ENCODE peak calls at places on chromosomes 1 and 21, in four cellular contexts. F, W, P and H are unnamed samples.

GRCh38 chr1:240242601-240243144 is 151.0 kb downstream of the FMN2 start:
- DNase-seq in P (no peak), F (no peak), W (no peak), H (no peak)

GRCh38 chr1:168736450-168736980 is 7.5 kb upstream of the DPT start:
- DNase-seq in P (no peak), W (no peak), F (no peak), H (no peak)

GRCh38 chr21:33924079-33924765 is 8.6 kb upstream of the ATP5PO start:
- DNase-seq in P (peak; percentile 83), F (peak; percentile 62), W (peak; percentile 70), H (peak; percentile 67)

GRCh38 chr21:42348762-42349161 is 2.0 kb downstream of the TFF2 start:
- DNase-seq in F (no peak), W (no peak), P (no peak), H (no peak)

GRCh38 chr1:205680073-205680851 is at the start of gene SLC45A3:
- DNase-seq in P (peak; percentile 91), W (no peak), F (no peak), H (no peak)

GRCh38 chr1:21307663-21308062 is 17.4 kb upstream of the ECE1 start:
- DNase-seq in F (no peak), W (no peak), P (peak; percentile 81), H (no peak)

GRCh38 chr1:110630770-110631663 is 24.9 kb upstream of the KCNA2 start:
- DNase-seq in P (peak; percentile 84), W (peak; percentile 40), F (peak; percentile 54), H (peak; percentile 84)

GRCh38 chr1:113073457-113073950 is 506 bp downstream of the LRIG2 start:
- DNase-seq in P (peak; percentile 74), F (peak; percentile 23), W (peak; percentile 65), H (no peak)

GRCh38 chr1:81237531-81238528 is 562.9 kb upstream of the ADGRL2 start:
- DNase-seq in F (no peak), W (no peak), P (no peak), H (no peak)

GRCh38 chr1:242008788-242009500 is 10.0 kb upstream of the MAP1LC3C start:
- DNase-seq in F (no peak), W (no peak), P (no peak), H (no peak)

GRCh38 chr1:14599173-14599754 is 779 bp downstream of the KAZN start:
- DNase-seq in P (peak; percentile 36), F (no peak), W (no peak), H (no peak)

GRCh38 chr1:59146651-59147358 is 150.1 kb upstream of the FGGY start:
- DNase-seq in W (peak; percentile 3), P (no peak), F (no peak), H (no peak)

GRCh38 chr1:161486806-161487482 is 18.3 kb upstream of the FCGR2A start:
- DNase-seq in P (peak; percentile 75), F (no peak), W (peak; percentile 32), H (peak; percentile 23)

GRCh38 chr1:28893403-28894102 is 20.8 kb upstream of the EPB41 start:
- DNase-seq in P (peak; percentile 57), F (no peak), W (no peak), H (no peak)

GRCh38 chr1:6110326-6110725 is 64.6 kb downstream of the KCNAB2 start:
- DNase-seq in P (no peak), W (no peak), F (no peak), H (no peak)

GRCh38 chr1:35598895-35599294 is 25.8 kb downstream of the TFAP2E start:
- DNase-seq in F (no peak), P (no peak), W (no peak), H (no peak)

GRCh38 chr21:28086861-28087581 is 905.7 kb downstream of the LTN1 start:
- DNase-seq in F (no peak), W (no peak), P (no peak), H (no peak)

GRCh38 chr1:91345395-91346005 is 59.1 kb downstream of the HFM1 start:
- DNase-seq in F (no peak), W (peak; percentile 1), P (no peak), H (no peak)

GRCh38 chr1:52663716-52664115 is 30.7 kb downstream of the SHISAL2A start:
- DNase-seq in F (no peak), W (no peak), P (no peak), H (no peak)

GRCh38 chr1:39165049-39165448 is 39.4 kb upstream of the MACF1 start:
- DNase-seq in F (no peak), W (no peak), P (no peak), H (no peak)

DNA sequence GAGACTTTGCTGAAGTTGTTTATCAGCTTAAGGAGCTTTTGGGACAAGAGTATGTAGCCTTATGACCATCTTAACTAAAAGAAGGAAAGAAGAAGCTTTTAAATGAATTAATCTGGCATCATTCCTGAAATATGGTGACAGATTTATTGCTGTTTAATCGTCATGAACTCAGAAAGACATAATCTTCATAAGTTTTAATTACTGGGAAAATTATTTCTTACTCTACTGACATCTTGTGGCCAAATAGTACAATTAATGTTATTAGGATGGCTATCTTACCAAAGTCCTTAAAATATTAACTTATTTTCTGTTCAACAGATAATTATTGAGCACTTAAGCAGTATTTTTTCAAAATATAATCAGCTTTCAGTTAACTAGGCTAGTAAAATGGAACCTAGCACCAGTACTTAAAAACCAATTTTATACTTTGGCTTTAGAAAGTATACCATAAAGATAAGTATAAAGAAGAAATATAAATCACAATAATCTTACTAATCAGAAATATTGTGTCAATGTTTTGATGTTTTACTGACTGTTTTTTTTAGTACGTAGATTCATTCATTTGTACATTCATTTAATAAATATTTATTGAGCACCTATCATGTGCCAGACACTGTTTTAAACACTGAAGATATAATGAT is 34.7 kb upstream of the GPR25 start:
- DNase-seq in P (no peak), W (no peak), F (no peak), H (no peak)
- TF ChIP-seq CREB1 in P (no peak), W (no peak), F (no peak), H (no peak)

DNA sequence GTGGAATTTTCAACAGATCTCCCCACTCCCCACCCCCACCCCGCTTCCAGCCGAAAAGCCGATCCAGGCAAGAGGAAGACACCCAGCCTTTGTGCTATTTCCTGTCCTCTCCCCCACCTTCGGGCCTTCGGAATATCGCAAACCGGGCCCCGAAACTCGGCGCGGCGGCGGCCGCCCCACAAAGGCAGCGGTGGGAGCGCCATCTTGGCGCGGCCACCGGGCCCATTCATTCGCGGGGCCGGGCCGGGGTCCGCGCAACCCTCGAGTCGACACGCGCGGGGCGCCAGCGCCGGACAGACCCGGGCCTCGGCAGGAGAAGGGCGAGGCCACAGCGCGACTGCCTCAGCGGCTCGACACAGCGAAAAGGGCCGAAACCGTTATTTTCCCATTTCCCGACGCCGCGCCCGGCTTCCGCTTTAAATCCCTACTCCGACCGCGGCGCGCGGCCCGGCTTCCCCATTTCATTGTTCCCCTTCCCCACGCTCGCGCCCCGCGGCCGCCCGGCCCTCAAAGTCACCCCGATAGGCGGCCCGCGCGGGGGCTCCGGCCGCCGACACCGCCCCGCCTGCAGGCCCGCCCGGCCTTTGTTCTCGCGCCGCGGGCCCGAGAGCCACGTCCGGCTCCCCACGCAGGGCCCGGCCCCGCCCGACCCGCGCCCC is 911 bp downstream of the GNB1 start:
- DNase-seq in F (no peak), W (no peak), P (peak; percentile 62), H (no peak)
- TF ChIP-seq GABPA in F (no peak), W (no peak), P (peak; percentile 47), H (no peak)

DNA sequence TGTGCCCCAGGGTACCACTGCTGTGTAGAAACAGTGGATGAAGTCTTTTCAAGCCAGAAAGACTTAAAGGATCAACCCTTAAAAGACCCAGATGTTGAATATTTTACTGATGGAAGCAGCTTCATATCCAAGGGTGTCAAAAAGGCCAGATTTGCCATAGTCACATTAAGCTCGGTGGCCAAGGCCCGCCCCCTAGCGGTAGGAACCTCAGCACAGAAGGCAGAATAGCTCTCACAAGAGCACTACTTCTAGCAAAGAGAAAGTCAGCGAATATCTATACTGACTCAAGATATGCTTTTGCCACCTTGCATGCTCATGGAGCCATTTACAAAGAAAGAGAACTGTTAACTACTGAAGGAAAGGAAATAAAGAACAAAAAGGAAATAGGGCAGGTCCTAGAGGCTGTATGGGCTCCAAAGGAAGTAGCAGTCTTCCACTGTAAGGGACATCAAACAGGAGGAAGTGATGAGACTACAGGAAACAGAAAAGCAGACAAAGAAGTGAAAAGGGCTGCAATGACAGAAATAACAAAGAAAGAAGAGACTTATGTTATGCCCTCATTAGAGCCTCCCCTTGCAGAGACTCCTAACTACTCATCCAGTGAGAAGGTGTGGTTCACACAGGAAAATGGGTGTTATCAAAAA is 90.5 kb downstream of the LIPI start:
- DNase-seq in W (peak; percentile 11), P (peak; percentile 51), F (no peak), H (peak; percentile 23)
- TF ChIP-seq CREB1 in W (no peak), P (no peak), F (no peak), H (no peak)

DNA sequence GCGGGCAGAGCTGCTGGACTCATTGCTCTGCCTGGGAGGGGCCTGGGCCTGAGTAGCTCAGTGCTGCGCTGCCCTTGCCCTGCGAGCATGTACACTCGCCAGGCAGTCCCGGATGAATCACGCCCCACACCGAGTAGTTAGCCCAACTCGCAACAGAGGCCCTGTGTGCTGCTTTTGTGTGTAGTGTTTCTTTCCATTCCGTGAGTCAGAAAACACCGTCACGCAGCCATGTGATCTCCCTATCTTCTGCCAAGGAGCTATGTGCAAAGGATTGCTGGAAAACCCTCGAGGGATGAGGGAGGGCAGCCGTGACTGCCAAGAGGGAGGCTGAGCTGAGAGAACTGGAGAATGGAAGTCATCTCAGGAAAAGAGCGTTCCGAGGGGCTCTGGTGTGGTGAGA is 37.3 kb downstream of the NENF start:
- DNase-seq in W (no peak), F (no peak), P (no peak), H (no peak)
- TF ChIP-seq GABPA in W (no peak), F (no peak), P (no peak), H (no peak)

GRCh38 chr1:93851327-93851712 is 27.7 kb downstream of the DNTTIP2 start:
- DNase-seq in P (no peak), W (no peak), F (no peak), H (no peak)
- TF ChIP-seq CREB1 in P (no peak), W (no peak), F (no peak), H (no peak)

GRCh38 chr21:39022901-39023693 is 160.2 kb downstream of the PSMG1 start:
- DNase-seq in P (no peak), F (no peak), W (peak; percentile 37), H (no peak)
- TF ChIP-seq GABPA in P (no peak), F (no peak), W (no peak), H (no peak)

DNA sequence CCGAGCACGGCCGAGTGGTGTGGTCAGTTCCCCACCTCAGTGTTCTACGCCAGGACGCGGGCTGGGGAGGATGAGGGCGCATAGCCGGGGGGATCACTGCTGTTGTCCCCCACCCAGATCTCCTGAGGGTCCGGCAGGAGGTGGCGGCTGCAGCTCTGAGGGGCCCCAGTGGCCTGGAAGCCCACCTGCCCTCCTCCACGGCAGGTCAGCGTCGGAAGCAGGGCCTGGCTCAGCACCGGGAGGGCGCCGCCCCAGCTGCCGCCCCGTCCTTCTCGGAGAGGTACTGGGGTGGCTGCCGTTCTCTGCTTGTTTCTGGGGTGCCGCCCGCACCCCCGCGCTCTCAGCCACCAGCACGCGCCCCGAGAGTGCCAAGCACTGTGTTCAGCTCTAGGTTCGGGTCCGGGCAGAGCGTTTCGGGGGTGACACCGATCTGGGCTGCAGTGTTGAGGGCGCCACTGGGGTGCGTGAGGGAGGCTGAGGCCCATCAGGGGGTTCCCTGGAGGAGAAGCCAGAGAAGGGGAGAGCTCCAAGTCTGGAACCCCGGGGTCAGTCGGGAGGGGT is 17.4 kb downstream of the SAMD11 start:
- DNase-seq in P (no peak), W (no peak), F (no peak), H (no peak)
- TF ChIP-seq CREB1 in P (no peak), W (no peak), F (no peak), H (no peak)

GRCh38 chr1:16606106-16606505 is 7.3 kb downstream of the NBPF1 start:
- DNase-seq in P (no peak), F (no peak), W (no peak), H (no peak)
- TF ChIP-seq GABPA in P (no peak), F (no peak), W (no peak), H (no peak)

GRCh38 chr1:41289196-41289595 is 47.1 kb upstream of the SCMH1 start:
- DNase-seq in F (no peak), W (no peak), P (no peak), H (no peak)
- TF ChIP-seq CREB1 in F (no peak), W (no peak), P (no peak), H (no peak)